ENCODE peak calls at places on chromosomes 7 and 10, in five cellular contexts. Q is gastrocnemius medialis, U is adrenal gland, E is upper lobe of left lung, K is uterus. L is an unnamed sample. For H3K4me1, the result is how much of the 10 kb centered on the place peaks cover.

GRCh38 chr10:23158370-23158769 is 33.7 kb upstream of the PTF1A start:
- DNase-seq in Q (no peak), K (no peak), E (no peak), U (peak), L (no peak)

GRCh38 chr7:107712025-107712424 is 31.9 kb upstream of the CBLL1 start:
- DNase-seq in U (no peak), E (no peak), Q (no peak), K (no peak), L (no peak)

GRCh38 chr10:43401627-43402026 is 7.4 kb downstream of the HNRNPF start:
- DNase-seq in E (no peak), K (no peak), U (no peak), Q (no peak), L (no peak)

GRCh38 chr10:36224431-36224985 is 582.4 kb upstream of the FZD8 start:
- DNase-seq in K (no peak), U (no peak), Q (no peak), E (no peak), L (no peak)

GRCh38 chr7:82173400-82174021 is 270.1 kb downstream of the CACNA2D1 start:
- DNase-seq in U (no peak), Q (no peak), E (no peak), K (no peak), L (no peak)

GRCh38 chr7:55546826-55547225 is 25.5 kb downstream of the VOPP1 start:
- DNase-seq in E (peak), Q (peak), K (peak), U (peak), L (no peak)

GRCh38 chr7:94344826-94345225 is 49.9 kb upstream of the COL1A2 start:
- DNase-seq in K (no peak), E (no peak), U (no peak), Q (no peak), L (no peak)

GRCh38 chr7:69882269-69882668 is 284.0 kb downstream of the AUTS2 start:
- DNase-seq in Q (no peak), E (no peak), K (no peak), U (no peak), L (no peak)

GRCh38 chr7:76231071-76231470 is 29.4 kb downstream of the SRRM3 start:
- DNase-seq in K (no peak), E (no peak), U (no peak), Q (no peak), L (no peak)

GRCh38 chr7:37142943-37143342 is 305.7 kb downstream of the ELMO1 start:
- DNase-seq in U (no peak), Q (no peak), K (no peak), E (no peak), L (no peak)

GRCh38 chr7:106485919-106486318 is 175.0 kb downstream of the CCDC71L start:
- DNase-seq in U (no peak), Q (no peak), E (no peak), K (no peak), L (no peak)

GRCh38 chr10:125037145-125037544 is 95.2 kb downstream of the ZRANB1 start:
- DNase-seq in E (peak), Q (peak), K (no peak), U (peak), L (no peak)

GRCh38 chr10:30556189-30556588 is 73.4 kb downstream of the LYZL2 start:
- DNase-seq in U (no peak), E (no peak), Q (no peak), K (no peak), L (no peak)

GRCh38 chr10:13152286-13152685 is 9.1 kb upstream of the MCM10 start:
- DNase-seq in U (no peak), Q (no peak), E (no peak), K (no peak), L (no peak)

GRCh38 chr10:5476918-5477525 is 22.3 kb downstream of the CALML5 start:
- DNase-seq in U (peak), E (no peak), Q (no peak), K (no peak), L (no peak)

DNA sequence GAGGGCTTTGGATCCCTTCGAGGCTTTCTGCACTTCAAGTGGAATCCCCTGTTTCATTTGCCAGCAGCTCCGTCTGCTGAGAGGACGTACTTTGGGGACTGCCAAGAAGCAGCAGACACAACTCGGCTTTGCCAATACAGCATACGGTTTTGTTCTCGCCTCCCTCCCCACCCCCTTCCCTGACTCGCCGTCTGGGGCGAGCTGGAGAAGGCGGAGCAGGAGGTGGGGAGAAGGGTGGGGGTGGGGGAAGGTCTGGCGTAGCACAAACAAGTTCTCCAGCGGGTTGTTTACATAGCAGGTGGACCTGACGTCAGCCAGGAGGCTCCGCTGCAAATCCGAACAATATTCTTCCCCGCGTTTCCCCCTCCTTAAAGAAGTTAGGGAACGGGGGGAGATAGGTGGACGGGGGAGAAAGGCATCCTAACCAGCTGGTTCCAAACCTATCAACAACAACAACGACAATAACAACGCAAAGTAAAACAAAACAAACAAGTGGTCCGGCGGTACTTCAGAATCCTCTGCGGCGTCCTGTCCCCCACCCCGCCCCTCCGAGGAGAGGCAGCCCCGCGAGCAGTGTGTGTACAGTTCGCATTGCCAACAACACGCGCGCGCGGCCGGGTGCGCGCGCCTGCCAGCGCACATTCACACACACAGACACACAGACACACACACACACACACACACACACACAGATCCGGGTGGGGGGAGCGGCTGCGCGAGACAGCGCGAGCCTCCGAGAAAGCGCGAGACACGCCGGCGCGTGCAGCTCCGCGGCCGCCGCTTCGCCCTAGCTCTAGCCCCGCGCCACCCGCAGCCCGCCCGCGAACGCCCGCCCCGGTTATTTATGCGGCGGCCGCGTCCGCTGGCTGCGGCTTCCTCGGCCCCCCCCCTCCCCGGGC is 167.0 kb upstream of the PPP1R3A start:
- DNase-seq in U (peak), E (peak), Q (peak), K (peak), L (no peak)
- TF ChIP-seq POLR2A in U (no peak), E (no peak), Q (peak), K (peak), L (peak)

GRCh38 chr10:72220637-72221036 is 4.6 kb upstream of the ASCC1 start:
- DNase-seq in U (no peak), Q (no peak), K (no peak), E (no peak), L (no peak)
- H3K4me1 ChIP-seq in U (half or more), Q (half or more), K (under half), E (half or more), L (under half)

DNA sequence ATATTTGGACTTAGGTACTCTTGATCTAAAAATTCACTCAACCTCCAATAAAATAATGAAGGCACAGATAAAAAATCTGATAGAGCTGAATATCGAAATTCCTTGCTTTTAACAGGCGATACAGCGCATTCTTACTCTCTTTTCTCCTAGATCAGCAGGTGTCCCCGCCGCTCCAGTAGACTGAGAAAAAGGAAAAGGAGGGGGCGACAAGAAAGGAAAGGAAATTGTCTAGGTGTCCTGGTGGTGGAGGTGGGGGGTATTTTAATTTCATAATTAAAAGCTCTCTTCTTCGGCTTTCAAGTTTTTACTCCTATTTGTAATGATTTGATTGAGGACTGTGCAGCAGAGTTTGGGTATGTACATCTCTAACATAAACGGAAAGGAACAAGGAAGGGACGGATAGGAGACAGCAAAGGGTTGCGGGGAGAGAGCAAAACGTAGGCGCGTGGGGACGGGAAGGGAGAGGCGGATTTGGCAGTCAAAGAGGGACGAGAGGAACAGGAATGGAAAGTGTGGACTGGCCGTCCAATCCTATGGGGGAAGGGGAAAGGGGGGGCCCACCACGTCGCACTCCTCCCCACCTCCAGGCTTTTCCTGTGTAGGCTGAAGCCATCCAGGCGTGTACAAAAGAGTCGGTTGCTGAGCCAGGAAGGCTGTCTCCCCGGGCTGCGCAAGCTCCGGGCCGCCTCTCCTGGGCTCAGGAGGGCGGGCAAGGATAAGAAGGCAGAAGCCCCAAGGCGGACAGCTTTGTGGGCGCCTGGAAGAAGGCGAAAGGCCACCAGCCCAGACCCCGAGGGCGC is 875 bp upstream of the HECTD2 start:
- DNase-seq in Q (peak), E (peak), U (peak), K (peak), L (peak)
- TF ChIP-seq POLR2A in Q (peak), E (no peak), U (peak), K (peak), L (no peak)

DNA sequence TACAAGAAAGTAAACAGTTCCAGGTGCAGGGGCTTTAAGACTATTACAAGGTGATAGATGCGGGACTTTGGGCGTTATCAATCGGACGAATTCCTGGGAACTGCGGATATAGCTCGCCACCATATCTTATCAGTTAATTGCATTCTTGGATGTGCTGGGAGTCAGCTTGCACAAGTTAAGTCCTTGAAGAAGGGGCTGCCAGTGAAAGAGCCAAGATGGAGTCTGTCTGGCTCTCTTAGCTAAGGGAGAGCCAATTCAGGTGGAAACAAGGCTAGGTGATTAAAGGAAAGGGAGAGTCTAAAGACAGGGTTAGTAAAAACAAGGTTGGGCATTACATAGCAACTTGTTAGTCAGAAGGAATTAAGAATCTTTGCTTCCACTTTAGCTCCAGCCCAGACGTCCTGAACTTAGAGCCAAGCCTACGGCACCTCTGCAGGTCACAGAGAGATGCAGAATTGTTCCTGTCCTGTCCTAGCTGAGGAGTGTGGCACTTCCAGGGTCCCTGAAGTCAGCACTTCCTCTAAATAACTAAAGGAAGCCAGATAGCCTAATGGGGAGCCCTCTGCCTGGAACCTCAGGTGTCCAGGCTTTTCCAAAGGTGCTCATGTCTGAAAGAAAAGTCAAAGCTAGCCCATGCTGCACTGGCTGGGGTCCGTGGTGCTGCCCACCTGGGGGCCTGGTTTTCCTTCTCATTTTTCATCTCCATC is 17.3 kb downstream of the ZC3HAV1 start:
- DNase-seq in U (no peak), E (no peak), K (no peak), Q (no peak), L (no peak)
- H3K4me1 ChIP-seq in U (half or more), E (half or more), K (under half), Q (under half), L (half or more)

DNA sequence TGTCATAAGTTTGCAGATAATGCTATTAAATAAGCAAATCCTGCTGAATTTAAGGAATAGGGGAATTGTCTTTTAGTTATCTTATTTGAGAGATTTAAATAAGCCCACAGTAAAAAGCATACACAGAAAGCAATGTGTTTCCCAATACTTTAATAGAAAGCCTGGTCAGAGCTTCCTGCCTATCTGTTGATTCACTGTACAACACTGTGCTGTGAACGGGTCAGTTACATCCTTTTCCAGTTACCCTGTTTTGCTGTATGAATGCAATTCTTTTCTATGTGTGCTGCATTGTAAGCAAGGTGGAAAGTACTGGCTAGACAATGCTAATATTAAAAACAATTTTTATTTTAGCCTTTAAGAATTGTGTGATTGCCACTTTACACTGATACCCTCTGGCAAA is 81.2 kb downstream of the ANKRD7 start:
- DNase-seq in U (no peak), Q (no peak), E (no peak), K (no peak), L (no peak)
- TF ChIP-seq POLR2A in U (no peak), Q (no peak), E (no peak), K (no peak), L (no peak)

L was measured in esophagus squamous epithelium.